ENCODE peak calls at places on chromosomes 3 and 15, in seven cellular contexts. One of them, this sample, is unnamed.

GRCh38 chr3:161274691-161275298 is 53.7 kb downstream of the NMD3 start:
- DNase-seq in NCI-H2029 treated with DMSO at 0.1 percent for 48 hours: peak; percentile 18
- DNase-seq in pons: peak; percentile 39
- DNase-seq in uterus: no peak
- DNase-seq in CD8-positive, alpha-beta memory T cell: no peak
- DNase-seq in kidney glomerular epithelial cell: peak; percentile 60
- DNase-seq in central memory CD4-positive, alpha-beta T cell: peak; percentile 35
- DNase-seq in this sample: no peak

GRCh38 chr15:83113881-83114280 is 6.4 kb downstream of the TM6SF1 start:
- DNase-seq in uterus: no peak
- DNase-seq in NCI-H2029 treated with DMSO at 0.1 percent for 48 hours: no peak
- DNase-seq in pons: no peak
- DNase-seq in central memory CD4-positive, alpha-beta T cell: no peak
- DNase-seq in CD8-positive, alpha-beta memory T cell: no peak
- DNase-seq in kidney glomerular epithelial cell: no peak
- DNase-seq in this sample: no peak

GRCh38 chr3:48503406-48504050 is 446 bp downstream of the SHISA5 start:
- DNase-seq in NCI-H2029 treated with DMSO at 0.1 percent for 48 hours: no peak
- DNase-seq in central memory CD4-positive, alpha-beta T cell: no peak
- DNase-seq in pons: no peak
- DNase-seq in kidney glomerular epithelial cell: peak; percentile 40
- DNase-seq in CD8-positive, alpha-beta memory T cell: no peak
- DNase-seq in uterus: peak; percentile 66
- DNase-seq in this sample: no peak

GRCh38 chr3:32105291-32106131 is 909 bp upstream of the GPD1L start:
- DNase-seq in uterus: no peak
- DNase-seq in pons: no peak
- DNase-seq in NCI-H2029 treated with DMSO at 0.1 percent for 48 hours: no peak
- DNase-seq in kidney glomerular epithelial cell: peak; percentile 34
- DNase-seq in central memory CD4-positive, alpha-beta T cell: no peak
- DNase-seq in CD8-positive, alpha-beta memory T cell: no peak
- DNase-seq in this sample: no peak

GRCh38 chr15:62287066-62287857 is 122.2 kb upstream of the C2CD4B start:
- DNase-seq in central memory CD4-positive, alpha-beta T cell: no peak
- DNase-seq in uterus: no peak
- DNase-seq in pons: no peak
- DNase-seq in CD8-positive, alpha-beta memory T cell: no peak
- DNase-seq in NCI-H2029 treated with DMSO at 0.1 percent for 48 hours: peak; percentile 0
- DNase-seq in kidney glomerular epithelial cell: no peak
- DNase-seq in this sample: no peak

GRCh38 chr3:186882881-186883685 is 40.6 kb downstream of the ADIPOQ start:
- DNase-seq in uterus: no peak
- DNase-seq in CD8-positive, alpha-beta memory T cell: no peak
- DNase-seq in pons: no peak
- DNase-seq in NCI-H2029 treated with DMSO at 0.1 percent for 48 hours: no peak
- DNase-seq in central memory CD4-positive, alpha-beta T cell: no peak
- DNase-seq in kidney glomerular epithelial cell: peak; percentile 75
- DNase-seq in this sample: no peak

GRCh38 chr3:112689385-112689784 is 48.4 kb upstream of the CCDC80 start:
- DNase-seq in pons: no peak
- DNase-seq in kidney glomerular epithelial cell: no peak
- DNase-seq in uterus: no peak
- DNase-seq in NCI-H2029 treated with DMSO at 0.1 percent for 48 hours: no peak
- DNase-seq in CD8-positive, alpha-beta memory T cell: no peak
- DNase-seq in central memory CD4-positive, alpha-beta T cell: no peak
- DNase-seq in this sample: no peak

GRCh38 chr3:108089544-108089943 is 1.3 kb downstream of the CD47 start:
- DNase-seq in uterus: no peak
- DNase-seq in pons: peak; percentile 55
- DNase-seq in CD8-positive, alpha-beta memory T cell: no peak
- DNase-seq in central memory CD4-positive, alpha-beta T cell: no peak
- DNase-seq in kidney glomerular epithelial cell: peak; percentile 32
- DNase-seq in NCI-H2029 treated with DMSO at 0.1 percent for 48 hours: no peak
- DNase-seq in this sample: no peak